ENCODE peak calls at places on chromosomes 5 and 9, in nine cellular contexts. V is PC-3, S is hepatocyte, C is SK-N-SH, A is HCT116, R is neural progenitor cell, O is MM.1S, G is GM23248, P is GM23338. T is an unnamed sample. For H3K4me1, the result is how much of the 10 kb centered on the place peaks cover.

GRCh38 chr5:425714-426113 is 17.3 kb upstream of the EXOC3 start:
- DNase-seq in O (no peak), C (no peak), V (peak), P (no peak), R (no peak), A (no peak), G (no peak), S (no peak), T (peak)

GRCh38 chr5:78806544-78806943 is 158.0 kb upstream of the LHFPL2 start:
- DNase-seq in C (no peak), O (no peak), P (no peak), V (peak), A (peak), S (no peak), R (no peak), G (peak), T (no peak)

GRCh38 chr9:90100014-90100413 is 495.2 kb downstream of the GADD45G start:
- DNase-seq in P (no peak), V (no peak), R (no peak), G (peak), A (no peak), C (no peak), S (no peak), O (no peak), T (no peak)

GRCh38 chr5:27450607-27451006 is 412.2 kb upstream of the CDH9 start:
- DNase-seq in R (no peak), C (no peak), O (peak), S (no peak), V (peak), A (no peak), P (no peak), G (peak), T (no peak)

GRCh38 chr5:141513627-141514329 is 24.9 kb downstream of the PCDHGC5 start:
- DNase-seq in O (peak), G (peak), P (peak), R (peak), S (peak), A (no peak), C (peak), V (no peak), T (peak)

GRCh38 chr9:131562032-131562959 is 17.0 kb downstream of the PRRT1B start:
- DNase-seq in P (peak), G (no peak), C (no peak), V (peak), S (no peak), R (no peak), A (no peak), O (no peak), T (no peak)

GRCh38 chr9:87428659-87429058 is 69.0 kb upstream of the DAPK1 start:
- DNase-seq in O (no peak), A (no peak), V (peak), C (no peak), P (no peak), G (no peak), R (no peak), S (no peak), T (no peak)

GRCh38 chr9:127112056-127112455 is 10.4 kb downstream of the ANGPTL2 start:
- DNase-seq in S (no peak), O (no peak), V (no peak), P (peak), G (no peak), A (no peak), R (peak), C (no peak), T (no peak)

GRCh38 chr5:118788351-118788750 is 200.0 kb downstream of the DTWD2 start:
- DNase-seq in G (no peak), C (no peak), A (no peak), P (no peak), V (no peak), O (no peak), R (no peak), S (no peak), T (no peak)

GRCh38 chr5:68087866-68088265 is 127.7 kb upstream of the PIK3R1 start:
- DNase-seq in R (no peak), V (no peak), C (no peak), P (no peak), G (peak), A (no peak), O (no peak), S (no peak), T (no peak)

GRCh38 chr9:106862115-106862945 is 636 bp upstream of the ZNF462 start:
- DNase-seq in R (peak), P (peak), O (peak), V (peak), A (no peak), S (peak), C (peak), G (peak), T (no peak)

GRCh38 chr9:127572961-127573727 is 38.9 kb upstream of the STXBP1 start:
- DNase-seq in C (no peak), V (peak), S (no peak), P (no peak), R (no peak), G (peak), A (no peak), O (no peak), T (no peak)

GRCh38 chr5:53253421-53253871 is 143.9 kb upstream of the MOCS2 start:
- DNase-seq in V (peak), R (no peak), C (no peak), P (no peak), G (peak), O (peak), A (no peak), S (no peak), T (no peak)

GRCh38 chr9:98312365-98312764 is 56.9 kb upstream of the TBC1D2 start:
- DNase-seq in S (no peak), G (no peak), P (no peak), V (no peak), C (no peak), R (no peak), A (no peak), O (no peak), T (no peak)

GRCh38 chr5:144032375-144032774 is 138.1 kb downstream of the YIPF5 start:
- DNase-seq in C (no peak), S (no peak), A (no peak), G (no peak), R (no peak), O (no peak), P (no peak), V (no peak), T (no peak)

DNA sequence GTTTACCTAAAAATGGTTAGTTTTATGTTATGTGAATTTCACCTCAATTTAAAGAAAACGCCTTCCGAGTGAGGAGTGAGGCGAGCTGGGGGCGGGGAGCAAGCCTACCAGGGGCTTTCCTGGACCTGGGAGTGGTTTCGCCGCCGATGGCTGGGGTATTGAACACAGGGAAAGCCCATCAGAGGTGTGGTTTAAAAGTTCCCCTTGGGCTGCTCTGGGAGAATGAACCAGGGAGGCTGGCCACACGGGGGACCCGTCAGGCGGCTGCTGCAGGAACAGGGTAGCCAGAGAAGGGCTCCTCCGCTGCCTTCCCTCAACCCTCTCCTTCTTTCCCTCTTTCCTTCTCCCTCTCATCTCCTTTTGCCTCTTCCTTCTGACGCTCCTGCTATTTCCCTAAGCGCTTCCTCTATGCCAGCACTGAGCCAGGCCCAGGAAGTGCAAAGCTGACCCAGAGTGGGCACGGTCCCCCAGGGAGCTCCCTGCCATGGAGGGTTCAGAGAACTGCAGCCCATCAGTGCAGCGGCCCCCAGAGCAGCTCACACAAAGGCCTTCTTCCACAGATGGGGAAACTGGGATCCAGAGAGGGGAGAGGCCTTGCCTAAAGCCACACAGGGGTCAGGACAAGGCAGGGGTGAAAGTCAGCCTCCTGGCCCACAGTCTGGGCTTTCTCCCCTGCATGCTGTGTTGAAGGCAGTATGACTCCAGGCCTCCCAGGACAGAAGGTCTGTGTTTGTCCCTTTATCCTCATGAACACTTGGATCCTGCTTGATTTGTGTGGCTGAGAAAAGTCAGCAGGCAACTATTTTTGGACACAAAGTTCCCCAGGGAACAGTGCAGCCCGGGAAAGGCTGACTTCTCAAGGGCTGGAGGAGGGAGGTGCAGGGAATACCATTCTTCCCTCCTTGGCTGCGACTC is 4.6 kb downstream of the AKNA start:
- DNase-seq in A (no peak), R (peak), G (peak), O (no peak), P (peak), S (no peak), V (no peak), C (no peak), T (no peak)
- TF ChIP-seq EZH2phosphoT487 in A (no peak), R (no peak), G (no peak), O (no peak), P (no peak), S (no peak), V (no peak), C (no peak), T (no peak)

GRCh38 chr5:74035521-74035937 is 409.5 kb downstream of the ARHGEF28 start:
- DNase-seq in A (peak), O (peak), P (peak), C (no peak), S (peak), R (no peak), V (peak), G (peak), T (peak)
- H3K27ac ChIP-seq in A (no peak), O (no peak), P (no peak), C (no peak), S (peak), R (no peak), V (no peak), G (no peak), T (no peak)

GRCh38 chr5:170252710-170253350 is 20.0 kb downstream of the C5orf58 start:
- DNase-seq in P (peak), O (no peak), C (peak), V (no peak), A (no peak), R (no peak), G (no peak), S (no peak), T (no peak)

GRCh38 chr5:170252109-170252508 is 19.3 kb downstream of the C5orf58 start:
- DNase-seq in G (no peak), O (no peak), C (no peak), P (no peak), V (no peak), R (no peak), S (no peak), A (no peak), T (no peak)

GRCh38 chr5:170251462-170251861 is 18.7 kb downstream of the C5orf58 start:
- DNase-seq in C (no peak), G (no peak), R (no peak), S (no peak), P (no peak), A (no peak), V (peak), O (no peak), T (no peak)

GRCh38 chr5:170250810-170251317 is 18.1 kb downstream of the C5orf58 start:
- DNase-seq in V (no peak), P (no peak), G (no peak), C (no peak), S (no peak), A (no peak), O (no peak), R (no peak), T (no peak)

GRCh38 chr5:170254056-170254455 is 21.3 kb downstream of the C5orf58 start:
- DNase-seq in C (no peak), A (no peak), P (peak), V (peak), R (no peak), S (no peak), O (peak), G (no peak), T (peak)
- H3K4me1 ChIP-seq in C (under half), A (under half), P (half or more), V (under half), R (half or more), S (under half), O (under half), G (under half), T (under half)

DNA sequence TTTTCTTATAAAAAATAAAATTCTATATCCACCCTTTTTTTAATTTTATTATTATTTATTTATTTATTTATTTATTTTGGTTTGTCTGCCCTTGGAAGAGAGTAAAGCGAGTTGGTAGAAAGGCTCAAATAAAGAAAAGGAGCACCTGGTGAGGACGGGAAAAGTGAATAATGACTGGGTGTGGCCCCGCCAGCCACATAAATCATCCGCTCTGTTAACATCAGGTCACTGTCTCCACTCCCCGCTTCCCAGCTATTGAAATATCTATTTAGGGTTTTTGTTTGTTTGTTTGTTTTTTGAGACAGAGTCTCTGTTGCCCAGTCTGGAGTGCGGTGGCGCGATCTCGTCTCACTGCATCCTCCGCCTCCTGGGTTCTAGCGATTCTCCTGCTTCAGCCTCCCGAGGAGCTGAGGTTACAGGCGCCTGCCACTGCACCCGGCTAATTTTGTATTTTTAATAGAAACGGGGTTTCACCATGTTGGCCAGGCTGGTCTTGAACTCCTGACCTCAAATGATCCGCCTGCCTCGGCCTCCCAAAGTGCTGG is 844 bp downstream of the POLR3G start:
- DNase-seq in P (peak), S (no peak), V (peak), G (no peak), R (no peak), A (no peak), O (no peak), C (no peak), T (no peak)
- TF ChIP-seq EZH2phosphoT487 in P (no peak), S (no peak), V (no peak), G (no peak), R (no peak), A (no peak), O (no peak), C (no peak), T (no peak)

GRCh38 chr5:6702633-6703032 is 10.6 kb upstream of the TENT4A start:
- DNase-seq in C (no peak), G (no peak), A (no peak), O (no peak), P (no peak), S (no peak), R (no peak), V (no peak), T (no peak)

GRCh38 chr5:6704361-6704851 is 8.8 kb upstream of the TENT4A start:
- DNase-seq in A (no peak), S (peak), C (no peak), R (no peak), V (peak), P (no peak), O (no peak), G (peak), T (no peak)

GRCh38 chr5:6705959-6706358 is 7.3 kb upstream of the TENT4A start:
- DNase-seq in P (no peak), C (no peak), S (no peak), A (no peak), V (no peak), R (no peak), G (no peak), O (no peak), T (no peak)

GRCh38 chr5:6703791-6704190 is 9.4 kb upstream of the TENT4A start:
- DNase-seq in R (no peak), A (no peak), S (no peak), G (peak), O (no peak), C (no peak), V (no peak), P (no peak), T (no peak)

GRCh38 chr5:6705088-6705487 is 8.1 kb upstream of the TENT4A start:
- DNase-seq in P (no peak), O (no peak), A (no peak), R (no peak), C (no peak), S (no peak), V (no peak), G (no peak), T (no peak)
- H3K27ac ChIP-seq in P (no peak), O (no peak), A (peak), R (no peak), C (peak), S (peak), V (peak), G (peak), T (no peak)

T was measured in OCI-LY7.